ENCODE peak calls at places on chromosomes 4 and X, in five cellular contexts. Q is transverse colon, N is heart left ventricle, W is Peyer's patch, J is ovary. F is an unnamed sample.

GRCh38 chrX:101550362-101550761 is at the start of gene ARMCX1:
- DNase-seq in Q (peak; percentile 57), N (peak; percentile 76), W (peak; percentile 69), J (peak; percentile 75), F (peak; percentile 81)

GRCh38 chrX:36640232-36640631 is 367.9 kb upstream of the FAM47C start:
- DNase-seq in Q (no peak), N (no peak), W (no peak), J (no peak), F (no peak)

GRCh38 chrX:40809210-40809609 is 73.9 kb upstream of the MED14 start:
- DNase-seq in Q (no peak), N (no peak), W (no peak), J (no peak), F (no peak)

GRCh38 chr4:68245594-68245993 is at the start of gene TMPRSS11B:
- DNase-seq in Q (no peak), N (no peak), W (no peak), J (no peak), F (no peak)

GRCh38 chrX:151183233-151183632 is 6.8 kb downstream of the GPR50 start:
- DNase-seq in Q (no peak), N (no peak), W (no peak), J (no peak), F (no peak)

GRCh38 chrX:367349-367748 is 19.4 kb downstream of the PPP2R3B start:
- DNase-seq in Q (no peak), N (no peak), W (no peak), J (no peak), F (no peak)

GRCh38 chr4:22099896-22100295 is 151.3 kb upstream of the KCNIP4 start:
- DNase-seq in Q (no peak), N (no peak), W (no peak), J (no peak), F (no peak)

GRCh38 chr4:88661724-88662123 is 35.9 kb downstream of the NAP1L5 start:
- DNase-seq in Q (no peak), N (no peak), W (no peak), J (no peak), F (no peak)

GRCh38 chrX:40952855-40953254 is 132.4 kb upstream of the USP9X start:
- DNase-seq in Q (no peak), N (no peak), W (no peak), J (no peak), F (no peak)

GRCh38 chrX:123964155-123964554 is 2.6 kb downstream of the STAG2 start:
- DNase-seq in Q (no peak), N (no peak), W (no peak), J (no peak), F (no peak)

GRCh38 chr4:110196206-110196870 is 2.1 kb downstream of the ELOVL6 start:
- DNase-seq in Q (peak; percentile 60), N (peak; percentile 44), W (peak; percentile 67), J (peak; percentile 71), F (no peak)

GRCh38 chrX:73851014-73852009 is 288.3 kb downstream of the CHIC1 start:
- DNase-seq in Q (peak; percentile 90), N (no peak), W (peak; percentile 95), J (peak; percentile 89), F (peak; percentile 94)

GRCh38 chrX:119512145-119512800 is 44.0 kb downstream of the SLC25A5 start:
- DNase-seq in Q (peak; percentile 70), N (peak; percentile 46), W (peak; percentile 76), J (peak; percentile 43), F (no peak)

GRCh38 chrX:7120578-7121219 is 26.8 kb upstream of the STS start:
- DNase-seq in Q (peak; percentile 54), N (no peak), W (no peak), J (no peak), F (no peak)

GRCh38 chr4:159278399-159278798 is 175.5 kb downstream of the RAPGEF2 start:
- DNase-seq in Q (no peak), N (no peak), W (no peak), J (no peak), F (no peak)

GRCh38 chr4:126213996-126214395 is 899.2 kb downstream of the FAT4 start:
- DNase-seq in Q (no peak), N (no peak), W (no peak), J (no peak), F (no peak)

GRCh38 chrX:126237524-126237923 is 71.4 kb upstream of the DCAF12L2 start:
- DNase-seq in Q (no peak), N (no peak), W (no peak), J (no peak), F (no peak)

GRCh38 chr4:76948441-76949292 is 885 bp upstream of the SEPTIN11 start:
- DNase-seq in Q (peak; percentile 81), N (peak; percentile 73), W (peak; percentile 85), J (peak; percentile 77), F (peak; percentile 88)

GRCh38 chr4:33104190-33104773 is 2384.1 kb downstream of the PCDH7 start:
- DNase-seq in Q (no peak), N (no peak), W (no peak), J (no peak), F (no peak)

GRCh38 chr4:181959121-181959520 is 284.1 kb upstream of the TENM3 start:
- DNase-seq in Q (no peak), N (no peak), W (no peak), J (no peak), F (no peak)

GRCh38 chr4:142402925-142403324 is 443.2 kb downstream of the INPP4B start:
- DNase-seq in Q (no peak), N (peak; percentile 14), W (no peak), J (no peak), F (no peak)

GRCh38 chr4:119113033-119113655 is 22.5 kb upstream of the MYOZ2 start:
- DNase-seq in Q (no peak), N (no peak), W (no peak), J (no peak), F (no peak)

DNA sequence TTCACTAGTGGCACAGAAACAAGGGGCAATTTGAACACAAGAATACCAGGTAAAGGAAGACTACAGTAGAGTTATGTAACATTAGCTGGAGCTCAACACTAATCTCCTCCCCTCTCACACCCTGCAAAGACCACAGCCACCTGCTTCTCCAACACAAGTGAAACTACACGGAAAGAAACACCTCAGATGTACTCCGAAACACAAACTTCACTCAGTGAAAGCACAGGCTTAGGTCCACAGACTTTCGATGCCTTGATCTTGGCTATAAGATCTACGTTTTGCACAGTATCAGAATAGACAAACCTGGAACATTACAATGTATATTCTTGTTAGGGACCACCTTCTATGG is 7.6 kb downstream of the ACSL1 start:
- DNase-seq in Q (no peak), N (no peak), W (no peak), J (no peak), F (no peak)
- H3K4me1 ChIP-seq in Q (peaks cover 12% of the 10 kb centered on the region), N (no peaks in the 10 kb centered on the region), W (peaks cover 23% of the 10 kb centered on the region), J (peaks cover 5% of the 10 kb centered on the region), F (peaks cover 69% of the 10 kb centered on the region)

DNA sequence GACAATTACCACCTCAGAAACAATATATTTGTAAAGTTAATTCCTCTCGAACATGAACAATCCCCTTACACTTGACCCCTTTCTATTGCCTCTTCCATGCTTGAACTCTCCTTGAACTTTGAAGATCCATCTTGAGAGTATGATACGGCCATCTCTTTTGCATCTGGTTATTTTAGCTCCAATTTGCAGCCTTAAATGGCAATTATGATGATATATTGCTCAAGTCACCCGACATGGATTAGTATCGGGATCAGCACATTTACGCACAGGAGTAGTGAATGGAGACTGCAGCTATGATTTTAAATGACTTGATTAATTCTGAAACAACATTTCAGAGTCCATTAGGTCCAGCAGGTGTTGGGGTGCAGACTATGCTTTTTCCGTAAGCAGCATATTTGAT is 143.8 kb upstream of the PAQR3 start:
- DNase-seq in Q (no peak), N (no peak), W (no peak), J (no peak), F (no peak)
- TF ChIP-seq CTCF in Q (no peak), N (no peak), W (no peak), J (no peak), F (no peak)

DNA sequence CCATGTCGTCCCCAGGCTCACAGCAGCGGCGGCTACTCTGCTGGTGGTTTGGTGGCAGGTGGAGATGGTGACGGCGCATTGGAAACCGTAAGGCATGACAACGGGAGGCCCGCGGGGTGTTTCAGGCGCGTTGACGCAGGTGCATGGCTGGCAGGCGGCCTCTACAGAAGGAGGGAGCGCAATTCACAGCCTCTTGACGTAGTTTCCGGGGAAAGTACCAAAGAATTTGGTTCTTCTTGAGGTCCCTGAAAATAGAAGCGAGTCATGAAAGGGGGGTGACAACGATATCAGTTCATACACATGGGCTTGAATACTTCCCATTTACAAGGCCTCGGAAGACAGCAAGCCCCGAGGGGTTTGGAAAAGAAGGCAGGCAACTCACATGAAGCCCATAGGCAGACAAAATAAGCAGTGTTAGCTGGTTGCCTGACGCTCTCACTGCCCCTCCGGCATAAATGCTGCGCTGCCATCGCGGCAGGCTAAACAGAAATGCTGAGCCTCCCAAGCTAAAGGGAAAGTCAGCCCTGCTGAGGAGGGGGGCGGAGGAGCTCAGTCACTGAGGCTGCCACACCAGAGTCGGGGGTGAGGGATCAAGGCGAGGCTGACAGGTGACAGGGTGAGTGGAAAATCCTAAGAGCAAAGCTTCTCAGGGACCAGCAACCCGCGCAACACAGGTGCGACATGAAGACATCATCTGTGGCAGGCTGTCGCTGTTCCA is 52.3 kb upstream of the PDLIM3 start:
- DNase-seq in Q (peak; percentile 80), N (no peak), W (peak; percentile 81), J (no peak), F (no peak)
- TF ChIP-seq POLR2A in Q (no peak), N (no peak), W (no peak), J (no peak), F (no peak)

GRCh38 chr4:99645638-99646037 is 12.0 kb downstream of the C4orf54 start:
- DNase-seq in Q (no peak), N (no peak), W (no peak), J (no peak), F (no peak)
- H3K4me1 ChIP-seq in Q (no peaks in the 10 kb centered on the region), N (no peaks in the 10 kb centered on the region), W (no peaks in the 10 kb centered on the region), J (peaks cover 21% of the 10 kb centered on the region), F (no peaks in the 10 kb centered on the region)

DNA sequence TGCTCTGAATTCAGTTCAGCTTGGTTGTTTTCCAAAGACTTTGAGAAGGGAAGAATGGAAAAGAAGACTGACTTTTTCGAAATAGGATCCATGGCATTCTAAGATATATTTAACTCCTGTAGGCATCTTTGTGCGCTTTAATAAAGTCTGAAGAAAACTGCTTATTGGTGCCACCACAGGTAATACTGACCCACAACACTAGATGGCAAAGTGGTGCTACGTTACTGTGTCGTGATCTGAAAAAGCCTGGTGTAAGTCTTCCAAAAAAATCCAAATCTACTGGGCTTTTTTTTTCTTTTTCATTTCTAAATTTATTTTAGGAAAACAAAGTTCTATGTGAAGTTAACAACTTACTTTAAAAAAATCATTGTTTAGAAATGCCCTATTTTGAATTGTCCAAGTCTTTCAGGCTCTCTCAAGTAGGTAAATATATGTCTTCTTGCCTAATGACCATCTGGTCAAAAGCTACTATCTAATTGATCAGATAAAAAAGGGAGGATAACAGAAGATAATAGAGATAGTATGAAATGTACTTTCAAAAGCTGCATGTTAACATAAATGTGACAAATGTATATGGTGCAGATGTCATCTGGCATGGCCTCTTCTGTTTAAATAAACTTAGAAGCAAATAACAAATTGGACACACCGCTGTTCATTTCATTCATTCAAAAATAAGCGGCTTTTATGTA is 47.0 kb upstream of the MID1IP1 start:
- DNase-seq in Q (no peak), N (no peak), W (peak; percentile 54), J (no peak), F (no peak)
- TF ChIP-seq CTCF in Q (peak; percentile 58), N (peak; percentile 51), W (peak; percentile 73), J (peak; percentile 35), F (peak; percentile 50)